ENCODE peak calls at places on chromosomes 11 and 22, in four cellular contexts. A is gastrocnemius medialis, D is neural crest cell, I is left ventricle myocardium inferior. G is an unnamed sample.

GRCh38 chr11:36364551-36364950 is 68.5 kb downstream of the PRR5L start:
- DNase-seq in D (no peak), A (no peak), I (no peak), G (no peak)

GRCh38 chr11:61972796-61973602 is 5.6 kb upstream of the FTH1 start:
- DNase-seq in A (no peak), D (no peak), I (no peak), G (peak; percentile 37)

GRCh38 chr11:43833657-43834073 is 47.0 kb upstream of the ALKBH3 start:
- DNase-seq in A (no peak), D (no peak), I (no peak), G (no peak)

GRCh38 chr11:113802621-113803020 is 23.0 kb downstream of the CLDN25 start:
- DNase-seq in I (no peak), A (no peak), D (no peak), G (no peak)

GRCh38 chr11:35045219-35045819 is 93.7 kb upstream of the CD44 start:
- DNase-seq in A (no peak), D (no peak), I (no peak), G (no peak)

GRCh38 chr11:41245184-41245583 is 214.3 kb downstream of the LRRC4C start:
- DNase-seq in D (no peak), I (no peak), A (no peak), G (no peak)

GRCh38 chr11:32002311-32002710 is 88.6 kb upstream of the RCN1 start:
- DNase-seq in D (no peak), I (no peak), A (no peak), G (no peak)

GRCh38 chr11:66115638-66116410 is 45.8 kb downstream of the PACS1 start:
- DNase-seq in A (no peak), I (no peak), D (no peak), G (no peak)

GRCh38 chr22:47115518-47115890 is 353.1 kb downstream of the TBC1D22A start:
- DNase-seq in D (no peak), A (no peak), I (no peak), G (no peak)

GRCh38 chr22:47377926-47378560 is 615.6 kb downstream of the TBC1D22A start:
- DNase-seq in A (no peak), I (no peak), D (no peak), G (no peak)

GRCh38 chr11:57638811-57639320 is 10.8 kb downstream of the YPEL4 start:
- DNase-seq in I (no peak), A (no peak), D (no peak), G (no peak)

GRCh38 chr11:95524328-95525036 is 265.1 kb downstream of the FAM76B start:
- DNase-seq in D (no peak), A (no peak), I (no peak), G (no peak)

GRCh38 chr11:36373040-36374010 is 77.2 kb downstream of the PRR5L start:
- DNase-seq in A (no peak), I (no peak), D (no peak), G (no peak)

GRCh38 chr11:105935791-105936190 is 86.2 kb downstream of the MSANTD4 start:
- DNase-seq in A (no peak), D (no peak), I (no peak), G (no peak)

GRCh38 chr22:44534335-44534734 is 36.3 kb upstream of the RTL6 start:
- DNase-seq in D (no peak), I (no peak), A (no peak), G (no peak)

GRCh38 chr11:1567721-1568100 is 4.4 kb downstream of the DUSP8 start:
- DNase-seq in I (no peak), D (no peak), A (no peak), G (no peak)

GRCh38 chr11:128666397-128666796 is 27.5 kb upstream of the FLI1 start:
- DNase-seq in D (no peak), I (no peak), A (no peak), G (no peak)

GRCh38 chr22:30423296-30423958 is 2.1 kb upstream of the MTFP1 start:
- DNase-seq in A (no peak), I (peak; percentile 74), D (no peak), G (no peak)

GRCh38 chr11:100574894-100575769 is 112.0 kb upstream of the ARHGAP42 start:
- DNase-seq in D (no peak), I (no peak), A (no peak), G (no peak)

GRCh38 chr11:27696112-27696511 is 4.1 kb downstream of the BDNF start:
- DNase-seq in A (no peak), D (no peak), I (no peak), G (no peak)

GRCh38 chr11:43930868-43931716 is 11.3 kb upstream of the C11orf96 start:
- DNase-seq in I (no peak), A (no peak), D (no peak), G (no peak)

GRCh38 chr11:65851083-65851579 is 6.8 kb downstream of the CFL1 start:
- DNase-seq in D (peak; percentile 51), A (no peak), I (no peak), G (no peak)

GRCh38 chr11:9772218-9772617 is 108.3 kb downstream of the SWAP70 start:
- DNase-seq in I (no peak), D (no peak), A (no peak), G (no peak)

GRCh38 chr22:37492428-37493344 is 6.5 kb upstream of the MFNG start:
- DNase-seq in D (no peak), A (no peak), I (no peak), G (no peak)

GRCh38 chr11:31958086-31958735 is 132.7 kb upstream of the RCN1 start:
- DNase-seq in D (peak; percentile 76), A (no peak), I (peak; percentile 75), G (peak; percentile 77)

GRCh38 chr11:41954034-41954433 is 494.6 kb upstream of the LRRC4C start:
- DNase-seq in A (no peak), D (no peak), I (no peak), G (no peak)

GRCh38 chr11:70364745-70365535 is 33.4 kb upstream of the CTTN start:
- DNase-seq in A (no peak), D (no peak), I (no peak), G (no peak)

GRCh38 chr11:65771589-65772112 is 9.1 kb downstream of the AP5B1 start:
- DNase-seq in A (no peak), D (no peak), I (no peak), G (no peak)

GRCh38 chr22:47151490-47151889 is 389.0 kb downstream of the TBC1D22A start:
- DNase-seq in D (no peak), A (no peak), I (no peak), G (no peak)

GRCh38 chr11:121257289-121257688 is 35.3 kb upstream of the SC5D start:
- DNase-seq in I (no peak), D (no peak), A (no peak), G (no peak)

GRCh38 chr11:126546191-126546590 is 190.7 kb downstream of the ST3GAL4 start:
- DNase-seq in A (no peak), D (no peak), I (no peak), G (no peak)

GRCh38 chr22:36369922-36370781 is 17.6 kb downstream of the MYH9 start:
- DNase-seq in A (no peak), I (peak; percentile 48), D (no peak), G (no peak)

DNA sequence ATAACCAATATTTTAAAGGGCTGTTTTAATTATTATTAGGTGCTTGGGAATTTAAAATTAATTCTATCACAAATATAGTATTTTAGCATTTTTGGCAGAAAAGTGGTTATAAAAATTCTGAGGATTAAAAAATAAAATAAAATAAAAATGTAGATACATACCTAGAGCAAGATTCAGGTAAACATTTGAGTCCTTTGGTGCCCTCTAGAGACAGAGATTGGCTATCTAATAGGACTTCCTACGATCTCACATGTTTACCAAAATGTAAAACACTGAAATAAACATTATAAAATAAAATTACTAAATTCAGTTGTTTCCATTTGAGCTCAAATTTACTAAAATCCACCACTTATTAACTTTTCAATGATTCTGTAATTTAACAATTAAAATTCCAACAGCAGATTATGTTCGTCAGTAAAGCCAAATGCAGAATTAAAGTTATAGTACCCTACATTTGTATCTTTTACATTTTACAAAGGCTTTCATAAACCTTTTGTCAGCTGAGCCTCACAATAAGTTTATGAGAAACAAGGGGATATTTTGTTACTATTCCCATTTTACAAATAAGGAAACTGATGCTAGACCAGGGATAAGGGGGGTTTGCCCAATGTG is 27.7 kb downstream of the SLC36A4 start:
- DNase-seq in D (no peak), I (no peak), A (no peak), G (no peak)
- TF ChIP-seq CTCF in D (peak; percentile 73), I (peak; percentile 46), A (peak; percentile 15), G (peak; percentile 27)

GRCh38 chr11:12909866-12910265 is 99.2 kb upstream of the RASSF10 start:
- DNase-seq in D (no peak), I (no peak), A (no peak), G (no peak)

GRCh38 chr11:12901874-12902481 is 107.1 kb upstream of the RASSF10 start:
- DNase-seq in I (no peak), A (no peak), D (no peak), G (no peak)

GRCh38 chr11:12901272-12901671 is 107.8 kb upstream of the RASSF10 start:
- DNase-seq in I (no peak), A (no peak), D (no peak), G (no peak)

GRCh38 chr11:12902784-12903491 is 106.2 kb upstream of the RASSF10 start:
- DNase-seq in I (no peak), D (no peak), A (no peak), G (no peak)

GRCh38 chr11:12906501-12906900 is 102.6 kb upstream of the RASSF10 start:
- DNase-seq in D (no peak), I (no peak), A (no peak), G (no peak)
- TF ChIP-seq CTCF in D (no peak), I (no peak), A (no peak), G (no peak)

GRCh38 chr11:64245797-64246623 is 733 bp downstream of the PPP1R14B start:
- DNase-seq in I (peak; percentile 72), A (peak; percentile 82), D (no peak), G (no peak)

GRCh38 chr11:64247729-64248531 is 1.2 kb upstream of the PPP1R14B start:
- DNase-seq in A (no peak), D (no peak), I (no peak), G (no peak)

GRCh38 chr11:64248578-64248977 is 1.8 kb upstream of the PPP1R14B start:
- DNase-seq in I (no peak), D (no peak), A (no peak), G (no peak)

GRCh38 chr11:64245401-64245796 is 1.3 kb downstream of the PPP1R14B start:
- DNase-seq in A (peak; percentile 64), I (no peak), D (no peak), G (no peak)

DNA sequence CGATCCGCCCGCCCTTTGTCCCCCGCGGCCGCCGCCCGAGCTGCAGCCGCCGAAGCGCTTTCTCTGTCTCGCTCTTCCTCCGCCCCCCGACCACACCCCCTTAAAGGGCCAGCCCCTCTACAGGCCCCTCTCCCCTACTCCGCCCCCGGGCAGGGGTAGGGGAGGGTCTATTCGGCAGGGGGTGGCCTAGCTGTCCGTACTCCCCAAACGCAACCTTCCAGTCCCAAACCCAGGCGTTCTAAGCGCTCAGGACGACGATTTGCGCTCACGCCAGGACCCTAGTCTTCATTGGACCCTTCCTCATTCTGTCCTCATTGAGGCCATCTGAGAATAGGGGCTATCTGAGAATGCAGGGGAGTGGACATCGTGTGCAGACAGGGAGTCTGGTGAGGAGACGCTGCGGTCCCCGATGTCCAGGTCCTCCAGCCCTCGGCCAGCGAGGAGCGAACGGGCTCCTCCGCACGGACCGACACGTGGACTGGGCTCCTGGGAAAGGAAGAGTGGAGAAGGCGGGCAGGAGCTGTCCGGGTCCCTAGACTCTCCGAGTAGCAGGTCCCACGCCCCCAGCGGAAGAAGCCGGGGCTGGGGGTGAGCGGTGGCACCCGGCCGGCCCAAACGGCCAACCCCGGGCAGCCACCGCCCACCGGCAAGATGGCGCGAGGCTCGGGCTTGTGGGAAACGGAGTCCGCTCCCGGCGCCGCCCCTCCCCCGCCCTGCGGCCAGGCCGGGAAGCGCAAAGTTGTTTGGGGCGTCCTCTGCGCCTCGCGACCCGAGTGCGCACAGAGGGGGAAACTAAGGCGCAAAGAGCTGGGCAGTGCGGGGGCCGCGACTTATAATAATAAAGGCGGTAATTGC is at the start of gene PPP1R14B:
- DNase-seq in D (peak; percentile 86), A (peak; percentile 84), I (peak; percentile 92), G (peak; percentile 78)
- TF ChIP-seq CTCF in D (peak; percentile 34), A (peak; percentile 31), I (peak; percentile 29), G (no peak)

GRCh38 chr11:19658344-19658743 is 54.3 kb upstream of the NAV2 start:
- DNase-seq in D (no peak), I (no peak), A (no peak), G (no peak)
- TF ChIP-seq CTCF in D (no peak), I (peak; percentile 30), A (no peak), G (no peak)